ENCODE peak calls at places on chromosomes 16 and 17, in five cellular contexts. One of them, this sample, is unnamed.
A peak's percentile ranks its signal among the peaks of the same experiment; 100 is the strongest.

GRCh38 chr17:33334703-33335102 is 41.6 kb upstream of the ASIC2 start:
- DNase-seq in stomach: no peak
- DNase-seq in testis: no peak
- DNase-seq in right lobe of liver: no peak
- DNase-seq in transverse colon: no peak
- DNase-seq in this sample: no peak

GRCh38 chr16:3029499-3030127 is 5.8 kb downstream of the THOC6 start:
- DNase-seq in testis: no peak
- DNase-seq in right lobe of liver: no peak
- DNase-seq in transverse colon: no peak
- DNase-seq in stomach: no peak
- DNase-seq in this sample: no peak

GRCh38 chr17:48546924-48547838 is 2.3 kb upstream of the HOXB2 start:
- DNase-seq in transverse colon: no peak
- DNase-seq in right lobe of liver: no peak
- DNase-seq in testis: no peak
- DNase-seq in stomach: no peak
- DNase-seq in this sample: peak; percentile 75

GRCh38 chr17:13888043-13888442 is 181.3 kb upstream of the COX10 start:
- DNase-seq in testis: peak; percentile 23
- DNase-seq in transverse colon: peak; percentile 8
- DNase-seq in right lobe of liver: no peak
- DNase-seq in stomach: peak; percentile 36
- DNase-seq in this sample: no peak

GRCh38 chr17:29342148-29342765 is 47.9 kb upstream of the TAOK1 start:
- DNase-seq in stomach: no peak
- DNase-seq in right lobe of liver: no peak
- DNase-seq in transverse colon: no peak
- DNase-seq in testis: no peak
- DNase-seq in this sample: no peak

GRCh38 chr17:37246085-37246484 is 129.7 kb upstream of the C17orf78 start:
- DNase-seq in stomach: no peak
- DNase-seq in testis: no peak
- DNase-seq in right lobe of liver: no peak
- DNase-seq in transverse colon: no peak
- DNase-seq in this sample: no peak

GRCh38 chr17:57294075-57294474 is 37.8 kb downstream of the MSI2 start:
- DNase-seq in stomach: no peak
- DNase-seq in testis: no peak
- DNase-seq in right lobe of liver: no peak
- DNase-seq in transverse colon: no peak
- DNase-seq in this sample: no peak

GRCh38 chr16:13036600-13036999 is 135.2 kb downstream of the SHISA9 start:
- DNase-seq in testis: peak; percentile 70
- DNase-seq in transverse colon: no peak
- DNase-seq in right lobe of liver: no peak
- DNase-seq in stomach: peak; percentile 27
- DNase-seq in this sample: no peak

GRCh38 chr16:57694556-57695377 is at the start of gene DRC7:
- DNase-seq in transverse colon: peak; percentile 25
- DNase-seq in right lobe of liver: peak; percentile 79
- DNase-seq in testis: peak; percentile 69
- DNase-seq in stomach: peak; percentile 57
- DNase-seq in this sample: no peak

GRCh38 chr17:69500911-69501429 is 86.5 kb downstream of the MAP2K6 start:
- DNase-seq in stomach: no peak
- DNase-seq in right lobe of liver: no peak
- DNase-seq in transverse colon: peak; percentile 27
- DNase-seq in testis: no peak
- DNase-seq in this sample: no peak

GRCh38 chr17:69502488-69502887 is 88.0 kb downstream of the MAP2K6 start:
- DNase-seq in stomach: no peak
- DNase-seq in right lobe of liver: no peak
- DNase-seq in testis: no peak
- DNase-seq in transverse colon: no peak
- DNase-seq in this sample: no peak

GRCh38 chr17:69503711-69504110 is 89.2 kb downstream of the MAP2K6 start:
- DNase-seq in right lobe of liver: no peak
- DNase-seq in testis: no peak
- DNase-seq in stomach: no peak
- DNase-seq in transverse colon: no peak
- DNase-seq in this sample: no peak

GRCh38 chr17:69499301-69499700 is 84.8 kb downstream of the MAP2K6 start:
- DNase-seq in transverse colon: no peak
- DNase-seq in stomach: no peak
- DNase-seq in testis: no peak
- DNase-seq in right lobe of liver: no peak
- DNase-seq in this sample: no peak

GRCh38 chr17:69501591-69502468 is 87.3 kb downstream of the MAP2K6 start:
- DNase-seq in stomach: peak; percentile 49
- DNase-seq in right lobe of liver: no peak
- DNase-seq in transverse colon: peak; percentile 47
- DNase-seq in testis: peak; percentile 32
- DNase-seq in this sample: peak; percentile 20
- TF ChIP-seq POLR2A in stomach: no peak
- TF ChIP-seq POLR2A in right lobe of liver: no peak
- TF ChIP-seq POLR2A in transverse colon: no peak
- TF ChIP-seq POLR2A in testis: no peak
- TF ChIP-seq POLR2A in this sample: no peak

DNA sequence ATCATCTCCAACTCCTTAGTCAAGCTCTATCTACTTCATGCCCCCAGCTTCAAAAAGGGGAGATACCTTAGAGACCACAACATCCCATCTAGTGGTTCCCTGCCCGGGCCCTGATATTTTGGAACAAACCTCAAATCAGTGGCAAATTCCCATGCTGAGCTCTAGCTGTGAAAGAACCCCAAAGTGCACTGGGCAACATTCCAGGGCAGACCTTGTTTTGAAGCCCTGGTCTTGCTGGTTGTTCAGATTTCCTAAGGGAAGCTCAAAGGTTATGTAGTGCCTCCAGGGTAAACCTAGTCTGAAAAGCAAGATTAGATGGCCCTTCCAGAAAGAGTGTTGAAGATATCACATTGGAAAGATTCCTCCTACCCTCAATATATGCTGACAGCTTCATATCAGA is 16.3 kb downstream of the FAM117A start:
- DNase-seq in testis: no peak
- DNase-seq in stomach: no peak
- DNase-seq in right lobe of liver: peak; percentile 61
- DNase-seq in transverse colon: no peak
- DNase-seq in this sample: no peak
- H3K4me1 ChIP-seq in testis: peaks cover 3% of the 10 kb centered on the region
- H3K4me1 ChIP-seq in stomach: peaks cover 4% of the 10 kb centered on the region
- H3K4me1 ChIP-seq in right lobe of liver: peaks cover 34% of the 10 kb centered on the region
- H3K4me1 ChIP-seq in transverse colon: peaks cover 7% of the 10 kb centered on the region
- H3K4me1 ChIP-seq in this sample: peaks cover 2% of the 10 kb centered on the region

GRCh38 chr16:67528870-67529638 is 425 bp downstream of the RIPOR1 start:
- DNase-seq in stomach: no peak
- DNase-seq in testis: no peak
- DNase-seq in right lobe of liver: no peak
- DNase-seq in transverse colon: peak; percentile 48
- DNase-seq in this sample: peak; percentile 50
- TF ChIP-seq POLR2A in stomach: no peak
- TF ChIP-seq POLR2A in testis: no peak
- TF ChIP-seq POLR2A in right lobe of liver: peak; percentile 53
- TF ChIP-seq POLR2A in transverse colon: peak; percentile 20
- TF ChIP-seq POLR2A in this sample: peak; percentile 66

DNA sequence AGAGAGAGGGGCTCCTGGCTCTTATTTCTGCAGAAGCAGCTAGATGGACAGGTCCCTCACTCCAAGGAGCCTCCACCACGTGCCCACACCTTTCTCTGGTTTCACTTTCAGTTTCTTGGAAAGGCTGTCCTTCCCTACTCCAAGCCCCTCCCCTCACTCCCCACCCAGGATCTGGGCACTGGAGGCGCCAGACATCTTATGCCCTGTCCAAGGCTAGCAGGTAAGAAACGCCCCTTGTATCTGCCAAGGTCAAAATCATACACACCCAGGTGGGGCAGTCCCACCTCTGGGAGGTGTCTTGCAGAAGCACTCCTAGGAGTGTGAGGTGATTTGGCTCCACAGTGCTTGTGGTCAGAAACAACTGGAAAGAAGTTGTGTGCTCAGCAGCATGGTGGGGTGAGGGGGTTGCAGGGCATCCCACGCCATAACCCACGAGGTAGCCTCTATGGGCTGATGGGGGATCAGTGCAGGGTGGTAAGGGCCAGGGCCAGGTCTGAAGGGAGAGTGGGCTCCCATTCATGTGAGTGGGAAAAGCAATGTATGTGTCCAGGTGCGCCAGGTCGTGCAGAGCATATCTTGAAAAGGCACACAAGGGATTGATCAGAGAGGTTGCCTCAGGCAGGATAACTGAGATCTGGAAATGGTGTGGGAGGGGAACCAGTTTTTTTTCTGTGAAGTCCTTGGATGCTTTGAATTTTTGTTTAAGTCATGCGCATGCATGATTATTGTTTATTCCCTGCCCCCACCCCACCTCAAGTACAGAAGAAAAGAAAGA is 31.8 kb upstream of the PRM1 start:
- DNase-seq in right lobe of liver: no peak
- DNase-seq in testis: no peak
- DNase-seq in transverse colon: peak; percentile 64
- DNase-seq in stomach: peak; percentile 59
- DNase-seq in this sample: no peak
- H3K4me1 ChIP-seq in right lobe of liver: peaks cover 5% of the 10 kb centered on the region
- H3K4me1 ChIP-seq in testis: peaks cover 22% of the 10 kb centered on the region
- H3K4me1 ChIP-seq in transverse colon: peaks cover 13% of the 10 kb centered on the region
- H3K4me1 ChIP-seq in stomach: no peaks in the 10 kb centered on the region
- H3K4me1 ChIP-seq in this sample: no peaks in the 10 kb centered on the region

GRCh38 chr16:84699712-84700517 is at the start of gene USP10:
- DNase-seq in stomach: peak; percentile 86
- DNase-seq in transverse colon: peak; percentile 86
- DNase-seq in right lobe of liver: peak; percentile 84
- DNase-seq in testis: peak; percentile 84
- DNase-seq in this sample: peak; percentile 78
- TF ChIP-seq POLR2A in stomach: no peak
- TF ChIP-seq POLR2A in transverse colon: peak; percentile 12
- TF ChIP-seq POLR2A in right lobe of liver: peak; percentile 64
- TF ChIP-seq POLR2A in testis: no peak
- TF ChIP-seq POLR2A in this sample: no peak

GRCh38 chr17:17088511-17089205 is 46.4 kb downstream of the MPRIP start:
- DNase-seq in transverse colon: peak; percentile 4
- DNase-seq in right lobe of liver: no peak
- DNase-seq in stomach: no peak
- DNase-seq in testis: no peak
- DNase-seq in this sample: no peak

GRCh38 chr17:17086585-17086984 is 44.3 kb downstream of the MPRIP start:
- DNase-seq in transverse colon: peak; percentile 4
- DNase-seq in stomach: no peak
- DNase-seq in right lobe of liver: no peak
- DNase-seq in testis: no peak
- DNase-seq in this sample: no peak

GRCh38 chr17:17089206-17089550 is 46.9 kb downstream of the MPRIP start:
- DNase-seq in testis: no peak
- DNase-seq in stomach: no peak
- DNase-seq in right lobe of liver: no peak
- DNase-seq in transverse colon: no peak
- DNase-seq in this sample: no peak

GRCh38 chr17:17087424-17088103 is 45.3 kb downstream of the MPRIP start:
- DNase-seq in right lobe of liver: no peak
- DNase-seq in stomach: no peak
- DNase-seq in transverse colon: peak; percentile 7
- DNase-seq in testis: no peak
- DNase-seq in this sample: no peak

GRCh38 chr17:17088104-17088485 is 45.8 kb downstream of the MPRIP start:
- DNase-seq in right lobe of liver: no peak
- DNase-seq in stomach: no peak
- DNase-seq in transverse colon: peak; percentile 2
- DNase-seq in testis: peak; percentile 85
- DNase-seq in this sample: no peak
- H3K4me1 ChIP-seq in right lobe of liver: peaks cover 30% of the 10 kb centered on the region
- H3K4me1 ChIP-seq in stomach: peaks cover 35% of the 10 kb centered on the region
- H3K4me1 ChIP-seq in transverse colon: peaks cover 19% of the 10 kb centered on the region
- H3K4me1 ChIP-seq in testis: peaks cover 23% of the 10 kb centered on the region
- H3K4me1 ChIP-seq in this sample: no peaks in the 10 kb centered on the region

GRCh38 chr17:76536511-76537287 is 810 bp downstream of the CYGB start:
- DNase-seq in transverse colon: no peak
- DNase-seq in testis: no peak
- DNase-seq in stomach: no peak
- DNase-seq in right lobe of liver: no peak
- DNase-seq in this sample: no peak

GRCh38 chr17:76537578-76538280 is at the start of gene CYGB:
- DNase-seq in transverse colon: no peak
- DNase-seq in stomach: no peak
- DNase-seq in testis: no peak
- DNase-seq in right lobe of liver: no peak
- DNase-seq in this sample: no peak

GRCh38 chr17:76535788-76536510 is 1.6 kb downstream of the CYGB start:
- DNase-seq in transverse colon: no peak
- DNase-seq in testis: no peak
- DNase-seq in stomach: no peak
- DNase-seq in right lobe of liver: no peak
- DNase-seq in this sample: no peak

GRCh38 chr17:76537288-76537577 is 276 bp downstream of the CYGB start:
- DNase-seq in stomach: peak; percentile 52
- DNase-seq in transverse colon: no peak
- DNase-seq in testis: peak; percentile 65
- DNase-seq in right lobe of liver: no peak
- DNase-seq in this sample: peak; percentile 54

GRCh38 chr17:76534831-76535732 is 2.4 kb downstream of the CYGB start:
- DNase-seq in stomach: no peak
- DNase-seq in transverse colon: no peak
- DNase-seq in testis: no peak
- DNase-seq in right lobe of liver: no peak
- DNase-seq in this sample: no peak
- TF ChIP-seq POLR2A in stomach: no peak
- TF ChIP-seq POLR2A in transverse colon: no peak
- TF ChIP-seq POLR2A in testis: no peak
- TF ChIP-seq POLR2A in right lobe of liver: no peak
- TF ChIP-seq POLR2A in this sample: no peak

DNA sequence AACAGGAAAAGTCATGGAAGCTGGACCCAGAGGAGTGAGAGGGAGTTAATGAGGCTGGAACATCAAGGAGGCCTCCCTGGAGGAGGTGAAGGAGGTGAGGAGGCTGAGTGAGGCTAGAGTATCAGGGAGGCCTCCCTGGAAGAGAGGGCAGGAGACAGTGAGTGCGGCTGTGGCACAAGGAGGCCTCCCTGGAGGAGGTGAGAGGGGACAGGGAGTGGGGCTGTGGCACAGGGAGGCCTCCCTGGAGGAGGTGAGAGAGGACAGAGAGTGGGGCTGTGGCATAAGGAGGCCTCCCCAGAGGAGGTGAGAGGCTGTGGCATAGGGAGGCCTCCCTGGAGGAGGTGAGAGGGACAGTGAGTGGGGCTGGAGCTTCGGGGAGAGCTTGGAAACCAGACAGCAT is 5.5 kb downstream of the CAMKK1 start:
- DNase-seq in testis: no peak
- DNase-seq in stomach: no peak
- DNase-seq in transverse colon: no peak
- DNase-seq in right lobe of liver: no peak
- DNase-seq in this sample: no peak
- H3K4me1 ChIP-seq in testis: peaks cover 32% of the 10 kb centered on the region
- H3K4me1 ChIP-seq in stomach: peaks cover 51% of the 10 kb centered on the region
- H3K4me1 ChIP-seq in transverse colon: peaks cover 50% of the 10 kb centered on the region
- H3K4me1 ChIP-seq in right lobe of liver: peaks cover 6% of the 10 kb centered on the region
- H3K4me1 ChIP-seq in this sample: peaks cover 8% of the 10 kb centered on the region

This sample was measured in uterus.